ENCODE peak calls at places on chromosomes 4 and X, in four cellular contexts. F is CD4-positive, alpha-beta memory T cell; R is heart left ventricle; Z is choroid plexus epithelial cell. N is an unnamed sample.

GRCh38 chr4:133154725-133155124 is 5.6 kb downstream of the PCDH10 start:
- DNase-seq in F (no peak), R (no peak), Z (peak; percentile 79), N (no peak)

GRCh38 chr4:93908778-93909177 is 80.2 kb downstream of the ATOH1 start:
- DNase-seq in F (no peak), R (no peak), Z (no peak), N (no peak)

GRCh38 chrX:153599192-153600031 is 473 bp upstream of the CCNQ start:
- DNase-seq in F (peak; percentile 82), R (peak; percentile 92), Z (peak; percentile 88), N (peak; percentile 84)

GRCh38 chrX:10199212-10199611 is 42.4 kb downstream of the CLCN4 start:
- DNase-seq in F (no peak), R (peak; percentile 61), Z (peak; percentile 77), N (no peak)

GRCh38 chr4:29708473-29708872 is 1011.7 kb upstream of the PCDH7 start:
- DNase-seq in F (no peak), R (no peak), Z (no peak), N (no peak)

GRCh38 chr4:64545593-64545992 is 136.3 kb upstream of the TECRL start:
- DNase-seq in F (no peak), R (no peak), Z (no peak), N (no peak)

GRCh38 chr4:185738851-185739250 is 73.1 kb downstream of the SORBS2 start:
- DNase-seq in F (no peak), R (no peak), Z (no peak), N (no peak)

GRCh38 chrX:106707771-106708454 is 18.6 kb upstream of the RNF128 start:
- DNase-seq in F (no peak), R (no peak), Z (peak; percentile 87), N (no peak)

GRCh38 chr4:139457318-139457717 is 3.4 kb downstream of the RAB33B start:
- DNase-seq in F (no peak), R (no peak), Z (no peak), N (no peak)

GRCh38 chrX:261167-261857 is 19.9 kb upstream of the PLCXD1 start:
- DNase-seq in F (no peak), R (no peak), Z (no peak), N (no peak)

GRCh38 chr4:21386166-21386780 is 562.3 kb downstream of the KCNIP4 start:
- DNase-seq in F (no peak), R (no peak), Z (no peak), N (no peak)

GRCh38 chr4:11585506-11585905 is 156.8 kb upstream of the HS3ST1 start:
- DNase-seq in F (no peak), R (no peak), Z (peak; percentile 14), N (no peak)

GRCh38 chr4:1789552-1789951 is 3.5 kb upstream of the FGFR3 start:
- DNase-seq in F (no peak), R (no peak), Z (no peak), N (no peak)

GRCh38 chrX:148426467-148426866 is 74.0 kb upstream of the AFF2 start:
- DNase-seq in F (no peak), R (no peak), Z (no peak), N (no peak)
- H3K4me3 ChIP-seq in F (no peak overlapping the region), R (no peak overlapping the region), Z (no peak overlapping the region), N (no peak overlapping the region)

DNA sequence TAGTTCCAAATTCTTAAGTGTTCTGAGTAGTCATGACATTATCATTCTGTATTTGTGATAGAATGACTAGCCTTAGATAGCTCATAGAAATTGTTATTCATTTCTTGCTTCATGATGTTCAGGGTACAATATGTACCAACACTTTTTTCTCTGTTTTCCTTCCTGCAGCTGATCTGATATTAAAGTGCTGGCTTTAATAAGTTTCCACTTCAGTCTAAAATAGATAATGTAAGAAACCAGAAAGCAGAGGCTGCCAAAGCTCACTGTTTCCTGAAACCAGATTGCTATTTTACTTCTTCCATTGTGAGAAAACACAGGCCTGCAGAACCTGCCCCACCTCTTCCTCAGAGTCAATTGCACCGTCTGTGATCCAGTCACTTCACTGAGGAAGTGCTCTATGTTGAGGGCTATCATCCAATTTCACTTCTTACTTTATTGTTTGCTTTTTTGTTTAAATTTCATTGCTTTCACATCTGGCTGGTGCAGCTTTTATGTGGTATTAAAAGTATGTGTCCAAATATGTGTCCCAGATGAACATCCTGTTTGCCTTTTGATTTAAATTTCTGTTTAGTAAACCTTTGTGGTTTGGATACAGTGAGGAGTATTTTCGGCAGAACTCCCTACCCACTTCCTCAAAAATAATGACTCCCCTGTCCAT is 652.1 kb downstream of the ANKRD50 start:
- DNase-seq in F (no peak), R (peak; percentile 53), Z (peak; percentile 77), N (no peak)
- H3K4me3 ChIP-seq in F (no peak overlapping the region), R (no peak overlapping the region), Z (no peak overlapping the region), N (no peak overlapping the region)

DNA sequence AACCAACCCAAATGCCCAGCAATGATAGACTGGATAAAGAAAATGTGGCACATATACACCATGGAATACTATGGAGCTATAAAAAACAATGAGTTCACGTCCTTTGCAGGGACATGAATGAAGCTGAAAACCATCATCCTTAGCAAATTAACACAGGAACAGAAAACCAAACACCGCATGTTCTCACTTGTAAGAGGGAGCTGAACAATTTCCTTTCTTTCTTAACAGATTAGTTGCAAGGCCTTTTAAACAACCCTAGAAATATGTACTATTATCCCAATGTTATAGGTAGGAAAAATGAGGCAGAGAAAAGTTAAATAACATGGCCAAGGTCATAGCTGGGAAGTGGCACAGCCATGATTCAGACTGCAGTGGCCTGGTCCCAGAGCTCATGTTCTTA is 5.8 kb upstream of the OCIAD2 start:
- DNase-seq in F (no peak), R (no peak), Z (no peak), N (no peak)
- H3K4me3 ChIP-seq in F (no peak overlapping the region), R (no peak overlapping the region), Z (no peak overlapping the region), N (no peak overlapping the region)

GRCh38 chr4:152556814-152557213 is 20.9 kb upstream of the FBXW7 start:
- DNase-seq in F (no peak), R (no peak), Z (no peak), N (no peak)

GRCh38 chr4:152559641-152560040 is 23.7 kb upstream of the FBXW7 start:
- DNase-seq in F (no peak), R (no peak), Z (no peak), N (no peak)

GRCh38 chr4:152554742-152555141 is 18.9 kb upstream of the FBXW7 start:
- DNase-seq in F (no peak), R (no peak), Z (no peak), N (no peak)

GRCh38 chr4:152556283-152556682 is 20.4 kb upstream of the FBXW7 start:
- DNase-seq in F (no peak), R (no peak), Z (no peak), N (no peak)
- H3K4me3 ChIP-seq in F (peak overlapping the region; percentile 9), R (no peak overlapping the region), Z (no peak overlapping the region), N (no peak overlapping the region)

DNA sequence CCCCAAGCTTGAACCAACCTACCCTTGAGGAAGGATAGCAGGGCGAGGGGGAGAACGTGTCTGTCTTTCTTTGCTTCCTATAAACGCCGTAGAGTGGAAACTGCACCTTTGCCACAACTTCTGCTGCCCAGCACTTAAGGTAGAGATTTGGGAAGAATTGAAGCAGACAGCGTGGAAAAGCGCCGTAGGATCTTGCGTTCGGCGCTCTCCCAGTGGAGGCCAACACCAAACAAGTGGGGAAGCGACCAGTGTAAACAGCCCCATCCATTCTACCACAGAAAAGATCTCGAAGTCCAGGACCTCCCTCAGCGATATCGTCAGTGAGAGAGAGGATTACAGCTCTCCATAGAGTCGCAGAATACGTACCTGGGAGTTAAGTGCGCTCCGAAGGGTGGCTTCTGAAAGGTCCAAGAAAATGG is 3.9 kb upstream of the NKX6-1 start:
- DNase-seq in F (no peak), R (no peak), Z (no peak), N (no peak)
- H3K4me3 ChIP-seq in F (no peak overlapping the region), R (no peak overlapping the region), Z (no peak overlapping the region), N (no peak overlapping the region)

GRCh38 chrX:13691845-13692334 is 3.0 kb downstream of the RAB9A start:
- DNase-seq in F (no peak), R (no peak), Z (peak; percentile 20), N (no peak)

GRCh38 chrX:13694983-13695382 is 6.1 kb downstream of the RAB9A start:
- DNase-seq in F (no peak), R (no peak), Z (no peak), N (no peak)

GRCh38 chrX:13694359-13694758 is 5.4 kb downstream of the RAB9A start:
- DNase-seq in F (no peak), R (no peak), Z (peak; percentile 16), N (no peak)

GRCh38 chrX:13692771-13693231 is 3.9 kb downstream of the RAB9A start:
- DNase-seq in F (no peak), R (no peak), Z (no peak), N (no peak)

DNA sequence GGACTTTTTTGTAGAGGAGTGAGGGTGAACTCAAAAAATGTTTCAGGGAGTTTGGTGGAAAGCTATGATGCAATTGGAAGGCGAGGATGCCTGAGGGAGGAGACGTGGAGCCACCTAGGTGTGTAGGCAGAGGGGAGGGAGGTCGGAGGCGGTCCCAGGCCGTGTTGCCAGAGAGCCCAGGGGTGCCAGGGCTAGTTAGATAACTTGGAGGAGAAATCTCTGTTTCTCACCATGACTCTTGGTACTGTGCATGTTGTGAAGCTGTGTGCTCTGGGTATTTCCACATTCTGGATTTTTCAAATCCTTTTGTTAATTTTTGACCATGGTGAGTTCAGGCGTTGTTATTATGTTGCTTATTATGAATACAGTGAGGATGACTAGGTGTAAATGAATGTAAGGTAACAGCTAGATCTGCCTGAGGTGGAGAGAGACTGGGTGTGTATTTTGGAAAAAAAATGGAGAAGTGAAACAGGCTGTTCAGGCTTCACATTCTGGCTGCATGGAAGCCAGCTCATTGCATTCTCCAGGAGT is 4.5 kb downstream of the RAB9A start:
- DNase-seq in F (no peak), R (no peak), Z (no peak), N (no peak)
- H3K4me3 ChIP-seq in F (no peak overlapping the region), R (no peak overlapping the region), Z (no peak overlapping the region), N (no peak overlapping the region)